ENCODE peak calls at places on chromosomes 7 and 10, in nine cellular contexts. One of them, this sample, is unnamed.
A peak's percentile ranks its signal among the peaks of the same experiment; 100 is the strongest.

GRCh38 chr7:111077001-111077400 is 13.9 kb upstream of the LRRN3 start:
- DNase-seq in A549: no peak
- DNase-seq in GM12878: no peak
- DNase-seq in WTC11: no peak
- DNase-seq in HCT116: no peak
- DNase-seq in endothelial cell of umbilical vein: no peak
- DNase-seq in H1: no peak
- DNase-seq in HepG2: no peak
- DNase-seq in SK-N-SH: no peak
- DNase-seq in this sample: no peak

GRCh38 chr7:127250312-127251047 is 2.3 kb downstream of the GRM8 start:
- DNase-seq in A549: no peak
- DNase-seq in GM12878: no peak
- DNase-seq in WTC11: no peak
- DNase-seq in HCT116: no peak
- DNase-seq in endothelial cell of umbilical vein: no peak
- DNase-seq in H1: no peak
- DNase-seq in HepG2: no peak
- DNase-seq in SK-N-SH: no peak
- DNase-seq in this sample: no peak

GRCh38 chr10:123043409-123043925 is 34.7 kb downstream of the ACADSB start:
- DNase-seq in A549: peak; percentile 58
- DNase-seq in GM12878: peak; percentile 30
- DNase-seq in WTC11: peak; percentile 70
- DNase-seq in HCT116: peak; percentile 80
- DNase-seq in endothelial cell of umbilical vein: peak; percentile 61
- DNase-seq in H1: peak; percentile 66
- DNase-seq in HepG2: peak; percentile 71
- DNase-seq in SK-N-SH: peak; percentile 67
- DNase-seq in this sample: peak; percentile 77

GRCh38 chr7:128890306-128891109 is 20.0 kb downstream of the KCP start:
- DNase-seq in A549: peak; percentile 47
- DNase-seq in GM12878: no peak
- DNase-seq in WTC11: peak; percentile 52
- DNase-seq in HCT116: no peak
- DNase-seq in endothelial cell of umbilical vein: no peak
- DNase-seq in H1: peak; percentile 64
- DNase-seq in HepG2: no peak
- DNase-seq in SK-N-SH: peak; percentile 84
- DNase-seq in this sample: no peak

GRCh38 chr7:95718556-95719410 is 53.6 kb upstream of the DYNC1I1 start:
- DNase-seq in A549: peak; percentile 21
- DNase-seq in GM12878: no peak
- DNase-seq in WTC11: no peak
- DNase-seq in HCT116: peak; percentile 7
- DNase-seq in endothelial cell of umbilical vein: peak; percentile 50
- DNase-seq in H1: no peak
- DNase-seq in HepG2: no peak
- DNase-seq in SK-N-SH: peak; percentile 29
- DNase-seq in this sample: peak; percentile 34

GRCh38 chr10:1605999-1606940 is 131.1 kb downstream of the ADARB2 start:
- DNase-seq in A549: no peak
- DNase-seq in GM12878: no peak
- DNase-seq in WTC11: no peak
- DNase-seq in HCT116: no peak
- DNase-seq in endothelial cell of umbilical vein: no peak
- DNase-seq in H1: no peak
- DNase-seq in HepG2: no peak
- DNase-seq in SK-N-SH: no peak
- DNase-seq in this sample: no peak

GRCh38 chr7:141675431-141676210 is 26.3 kb downstream of the DENND11 start:
- DNase-seq in A549: no peak
- DNase-seq in GM12878: no peak
- DNase-seq in WTC11: no peak
- DNase-seq in HCT116: no peak
- DNase-seq in endothelial cell of umbilical vein: peak; percentile 53
- DNase-seq in H1: no peak
- DNase-seq in HepG2: no peak
- DNase-seq in SK-N-SH: no peak
- DNase-seq in this sample: peak; percentile 29

GRCh38 chr10:91162495-91163268 is 57.8 kb upstream of the PCGF5 start:
- DNase-seq in A549: peak; percentile 43
- DNase-seq in GM12878: no peak
- DNase-seq in WTC11: peak; percentile 41
- DNase-seq in HCT116: no peak
- DNase-seq in endothelial cell of umbilical vein: peak; percentile 61
- DNase-seq in H1: peak; percentile 59
- DNase-seq in HepG2: peak; percentile 46
- DNase-seq in SK-N-SH: peak; percentile 85
- DNase-seq in this sample: peak; percentile 36

GRCh38 chr7:46028246-46028645 is 107.2 kb upstream of the IGFBP3 start:
- DNase-seq in A549: no peak
- DNase-seq in GM12878: no peak
- DNase-seq in WTC11: no peak
- DNase-seq in HCT116: no peak
- DNase-seq in endothelial cell of umbilical vein: no peak
- DNase-seq in H1: no peak
- DNase-seq in HepG2: no peak
- DNase-seq in SK-N-SH: no peak
- DNase-seq in this sample: no peak

GRCh38 chr10:130434446-130435385 is 298.5 kb downstream of the GLRX3 start:
- DNase-seq in A549: no peak
- DNase-seq in GM12878: no peak
- DNase-seq in WTC11: no peak
- DNase-seq in HCT116: no peak
- DNase-seq in endothelial cell of umbilical vein: no peak
- DNase-seq in H1: no peak
- DNase-seq in HepG2: no peak
- DNase-seq in SK-N-SH: no peak
- DNase-seq in this sample: no peak

GRCh38 chr10:105974803-105975456 is 1189.6 kb downstream of the SORCS1 start:
- DNase-seq in A549: no peak
- DNase-seq in GM12878: no peak
- DNase-seq in WTC11: peak; percentile 33
- DNase-seq in HCT116: no peak
- DNase-seq in endothelial cell of umbilical vein: no peak
- DNase-seq in H1: no peak
- DNase-seq in HepG2: no peak
- DNase-seq in SK-N-SH: no peak
- DNase-seq in this sample: peak; percentile 17

GRCh38 chr10:121823993-121824463 is 103.8 kb downstream of the ATE1 start:
- DNase-seq in A549: peak; percentile 44
- DNase-seq in GM12878: no peak
- DNase-seq in WTC11: no peak
- DNase-seq in HCT116: peak; percentile 36
- DNase-seq in endothelial cell of umbilical vein: peak; percentile 54
- DNase-seq in H1: no peak
- DNase-seq in HepG2: peak; percentile 44
- DNase-seq in SK-N-SH: peak; percentile 47
- DNase-seq in this sample: peak; percentile 74

GRCh38 chr7:108090791-108091460 is 39.2 kb downstream of the LAMB4 start:
- DNase-seq in A549: no peak
- DNase-seq in GM12878: no peak
- DNase-seq in WTC11: no peak
- DNase-seq in HCT116: no peak
- DNase-seq in endothelial cell of umbilical vein: no peak
- DNase-seq in H1: no peak
- DNase-seq in HepG2: no peak
- DNase-seq in SK-N-SH: no peak
- DNase-seq in this sample: no peak

GRCh38 chr7:108093341-108093740 is 36.8 kb downstream of the LAMB4 start:
- DNase-seq in A549: no peak
- DNase-seq in GM12878: no peak
- DNase-seq in WTC11: no peak
- DNase-seq in HCT116: no peak
- DNase-seq in endothelial cell of umbilical vein: no peak
- DNase-seq in H1: no peak
- DNase-seq in HepG2: no peak
- DNase-seq in SK-N-SH: no peak
- DNase-seq in this sample: no peak

GRCh38 chr7:108089381-108089780 is 40.8 kb downstream of the LAMB4 start:
- DNase-seq in A549: no peak
- DNase-seq in GM12878: no peak
- DNase-seq in WTC11: no peak
- DNase-seq in HCT116: no peak
- DNase-seq in endothelial cell of umbilical vein: no peak
- DNase-seq in H1: no peak
- DNase-seq in HepG2: no peak
- DNase-seq in SK-N-SH: no peak
- DNase-seq in this sample: no peak

GRCh38 chr7:108093903-108094302 is 36.3 kb downstream of the LAMB4 start:
- DNase-seq in A549: no peak
- DNase-seq in GM12878: no peak
- DNase-seq in WTC11: no peak
- DNase-seq in HCT116: no peak
- DNase-seq in endothelial cell of umbilical vein: peak; percentile 15
- DNase-seq in H1: no peak
- DNase-seq in HepG2: no peak
- DNase-seq in SK-N-SH: no peak
- DNase-seq in this sample: no peak

DNA sequence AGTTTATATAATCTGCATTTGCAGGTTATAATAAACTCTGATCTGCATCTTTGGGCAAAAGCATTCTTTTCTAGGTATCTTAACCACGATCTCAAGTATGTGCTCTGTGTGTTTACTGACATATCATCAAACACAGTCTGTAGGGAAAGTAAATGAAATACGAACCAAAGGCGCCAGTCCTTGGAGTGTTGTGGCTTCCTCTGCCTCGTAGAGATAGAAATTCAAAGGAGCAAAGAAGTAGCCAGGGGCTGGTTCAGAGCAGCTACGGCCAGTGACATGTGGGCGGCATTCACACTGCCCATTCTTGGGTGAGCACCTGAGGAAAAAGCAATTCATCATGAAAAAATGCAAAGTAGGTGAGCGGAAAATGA is 38.7 kb downstream of the LAMB4 start:
- DNase-seq in A549: no peak
- DNase-seq in GM12878: no peak
- DNase-seq in WTC11: no peak
- DNase-seq in HCT116: no peak
- DNase-seq in endothelial cell of umbilical vein: no peak
- DNase-seq in H1: no peak
- DNase-seq in HepG2: peak; percentile 65
- DNase-seq in SK-N-SH: no peak
- DNase-seq in this sample: no peak
- TF ChIP-seq MAX in A549: no peak
- TF ChIP-seq MAX in GM12878: no peak
- TF ChIP-seq MAX in WTC11: no peak
- TF ChIP-seq MAX in HCT116: no peak
- TF ChIP-seq MAX in endothelial cell of umbilical vein: no peak
- TF ChIP-seq MAX in H1: no peak
- TF ChIP-seq MAX in HepG2: no peak
- TF ChIP-seq MAX in SK-N-SH: no peak
- TF ChIP-seq MAX in this sample: no peak

GRCh38 chr10:32263300-32263699 is 83.7 kb downstream of the EPC1 start:
- DNase-seq in A549: no peak
- DNase-seq in GM12878: no peak
- DNase-seq in WTC11: no peak
- DNase-seq in HCT116: no peak
- DNase-seq in endothelial cell of umbilical vein: peak; percentile 22
- DNase-seq in H1: no peak
- DNase-seq in HepG2: no peak
- DNase-seq in SK-N-SH: no peak
- DNase-seq in this sample: no peak
- TF ChIP-seq MAX in A549: no peak
- TF ChIP-seq MAX in GM12878: no peak
- TF ChIP-seq MAX in WTC11: no peak
- TF ChIP-seq MAX in HCT116: no peak
- TF ChIP-seq MAX in endothelial cell of umbilical vein: no peak
- TF ChIP-seq MAX in H1: no peak
- TF ChIP-seq MAX in HepG2: no peak
- TF ChIP-seq MAX in SK-N-SH: no peak
- TF ChIP-seq MAX in this sample: no peak

GRCh38 chr10:69389827-69390490 is 26.8 kb downstream of the TACR2 start:
- DNase-seq in A549: peak; percentile 62
- DNase-seq in GM12878: no peak
- DNase-seq in WTC11: peak; percentile 59
- DNase-seq in HCT116: no peak
- DNase-seq in endothelial cell of umbilical vein: no peak
- DNase-seq in H1: peak; percentile 63
- DNase-seq in HepG2: no peak
- DNase-seq in SK-N-SH: no peak
- DNase-seq in this sample: peak; percentile 67
- TF ChIP-seq MAX in A549: no peak
- TF ChIP-seq MAX in GM12878: no peak
- TF ChIP-seq MAX in WTC11: peak; percentile 22
- TF ChIP-seq MAX in HCT116: no peak
- TF ChIP-seq MAX in endothelial cell of umbilical vein: no peak
- TF ChIP-seq MAX in H1: no peak
- TF ChIP-seq MAX in HepG2: no peak
- TF ChIP-seq MAX in SK-N-SH: no peak
- TF ChIP-seq MAX in this sample: peak; percentile 25

GRCh38 chr10:31098091-31098490 is 66.4 kb upstream of the ZNF438 start:
- DNase-seq in A549: no peak
- DNase-seq in GM12878: no peak
- DNase-seq in WTC11: no peak
- DNase-seq in HCT116: no peak
- DNase-seq in endothelial cell of umbilical vein: no peak
- DNase-seq in H1: peak; percentile 22
- DNase-seq in HepG2: no peak
- DNase-seq in SK-N-SH: no peak
- DNase-seq in this sample: no peak

GRCh38 chr10:31096161-31096560 is 64.5 kb upstream of the ZNF438 start:
- DNase-seq in A549: no peak
- DNase-seq in GM12878: no peak
- DNase-seq in WTC11: no peak
- DNase-seq in HCT116: no peak
- DNase-seq in endothelial cell of umbilical vein: no peak
- DNase-seq in H1: peak; percentile 14
- DNase-seq in HepG2: no peak
- DNase-seq in SK-N-SH: peak; percentile 37
- DNase-seq in this sample: no peak

GRCh38 chr10:31099101-31099500 is 67.4 kb upstream of the ZNF438 start:
- DNase-seq in A549: no peak
- DNase-seq in GM12878: no peak
- DNase-seq in WTC11: no peak
- DNase-seq in HCT116: no peak
- DNase-seq in endothelial cell of umbilical vein: no peak
- DNase-seq in H1: no peak
- DNase-seq in HepG2: no peak
- DNase-seq in SK-N-SH: no peak
- DNase-seq in this sample: no peak

GRCh38 chr10:31099664-31100063 is 68.0 kb upstream of the ZNF438 start:
- DNase-seq in A549: peak; percentile 47
- DNase-seq in GM12878: no peak
- DNase-seq in WTC11: no peak
- DNase-seq in HCT116: peak; percentile 81
- DNase-seq in endothelial cell of umbilical vein: no peak
- DNase-seq in H1: peak; percentile 31
- DNase-seq in HepG2: peak; percentile 6
- DNase-seq in SK-N-SH: no peak
- DNase-seq in this sample: no peak

DNA sequence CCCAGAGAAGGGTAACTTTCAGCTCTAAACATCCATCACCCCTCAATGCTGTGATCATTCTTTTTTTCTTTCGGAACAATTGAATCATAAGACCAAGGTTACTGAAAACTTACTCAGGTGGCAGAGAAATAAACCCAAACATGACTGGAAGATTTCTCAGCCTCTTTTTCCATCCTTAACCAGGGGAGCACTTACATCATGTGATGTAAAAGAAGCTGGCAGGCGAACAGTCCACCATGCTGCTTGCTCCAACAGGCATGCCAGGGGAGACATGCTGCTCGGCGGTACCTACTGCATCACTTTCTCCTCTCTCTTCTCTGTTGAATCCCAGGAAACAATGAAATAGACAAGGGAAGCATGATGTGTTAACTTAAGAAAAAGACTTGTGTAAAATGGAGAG is 64.0 kb upstream of the ZNF438 start:
- DNase-seq in A549: no peak
- DNase-seq in GM12878: no peak
- DNase-seq in WTC11: no peak
- DNase-seq in HCT116: no peak
- DNase-seq in endothelial cell of umbilical vein: no peak
- DNase-seq in H1: no peak
- DNase-seq in HepG2: no peak
- DNase-seq in SK-N-SH: no peak
- DNase-seq in this sample: no peak
- TF ChIP-seq MAX in A549: no peak
- TF ChIP-seq MAX in GM12878: no peak
- TF ChIP-seq MAX in WTC11: no peak
- TF ChIP-seq MAX in HCT116: no peak
- TF ChIP-seq MAX in endothelial cell of umbilical vein: no peak
- TF ChIP-seq MAX in H1: no peak
- TF ChIP-seq MAX in HepG2: no peak
- TF ChIP-seq MAX in SK-N-SH: no peak
- TF ChIP-seq MAX in this sample: no peak

This sample was measured in NB4.